ENCODE peak calls at places on chromosome 6, in nine cellular contexts. P, G, A, R, E, I, N, Z and K are unnamed samples.

GRCh38 chr6:166733900-166734299 is 106.8 kb upstream of the RPS6KA2 start:
- DNase-seq in G (no peak), N (no peak), P (no peak), Z (no peak), A (no peak), E (no peak), R (no peak), I (peak), K (no peak)

GRCh38 chr6:37244430-37245310 is 12.9 kb upstream of the TBC1D22B start:
- DNase-seq in N (peak), G (peak), R (no peak), Z (peak), E (peak), P (peak), I (peak), A (peak), K (peak)

GRCh38 chr6:3697609-3698008 is 53.9 kb downstream of the PXDC1 start:
- DNase-seq in A (no peak), G (no peak), I (no peak), R (no peak), Z (peak), E (peak), P (peak), N (no peak), K (peak)

GRCh38 chr6:85385636-85386315 is 64.1 kb upstream of the NT5E start:
- DNase-seq in P (no peak), I (no peak), A (no peak), N (no peak), R (no peak), Z (no peak), G (no peak), E (no peak), K (no peak)

GRCh38 chr6:47135772-47136171 is 93.6 kb upstream of the ADGRF1 start:
- DNase-seq in R (no peak), Z (peak), N (no peak), P (peak), A (no peak), E (peak), G (no peak), I (no peak), K (peak)

GRCh38 chr6:3226422-3227362 is 761 bp downstream of the TUBB2B start:
- DNase-seq in R (no peak), P (no peak), A (no peak), E (no peak), Z (no peak), G (no peak), I (no peak), N (no peak), K (no peak)

GRCh38 chr6:163405412-163406309 is 8.9 kb upstream of the QKI start:
- DNase-seq in E (no peak), I (peak), G (peak), A (no peak), R (peak), P (peak), N (peak), Z (no peak), K (peak)

GRCh38 chr6:142725024-142725770 is 219.8 kb downstream of the HIVEP2 start:
- DNase-seq in P (no peak), E (no peak), I (no peak), Z (no peak), N (no peak), R (no peak), A (no peak), G (no peak), K (no peak)

GRCh38 chr6:125888989-125889656 is 67.4 kb upstream of the HINT3 start:
- DNase-seq in N (no peak), Z (peak), G (no peak), P (peak), E (no peak), I (no peak), A (no peak), R (no peak), K (peak)

GRCh38 chr6:161583561-161583960 is 309.7 kb upstream of the AGPAT4 start:
- DNase-seq in Z (peak), A (no peak), E (no peak), R (no peak), G (no peak), P (peak), N (no peak), I (no peak), K (no peak)

GRCh38 chr6:157169656-157170055 is 153.7 kb downstream of the TMEM242 start:
- DNase-seq in E (no peak), A (no peak), Z (no peak), R (no peak), G (no peak), P (no peak), N (peak), I (no peak), K (no peak)

GRCh38 chr6:73452107-73452461 is at the start of gene CGAS:
- DNase-seq in I (peak), A (peak), G (peak), Z (peak), R (peak), E (peak), P (peak), N (peak), K (peak)

GRCh38 chr6:159788757-159789376 is 535 bp downstream of the TCP1 start:
- DNase-seq in N (peak), E (no peak), G (peak), I (no peak), R (peak), Z (peak), A (no peak), P (peak), K (peak)

GRCh38 chr6:35034411-35035171 is 106.5 kb downstream of the TCP11 start:
- DNase-seq in P (peak), I (no peak), R (peak), N (peak), G (peak), A (no peak), Z (peak), E (no peak), K (no peak)

GRCh38 chr6:128882991-128883571 is at the start of gene LAMA2:
- DNase-seq in Z (peak), I (peak), G (peak), E (peak), N (peak), R (no peak), A (peak), P (peak), K (peak)

GRCh38 chr6:110075406-110075805 is 97.3 kb downstream of the GPR6 start:
- DNase-seq in Z (peak), G (no peak), A (no peak), N (no peak), R (no peak), E (no peak), P (peak), I (no peak), K (peak)

GRCh38 chr6:11778648-11779307 is at the start of gene ADTRP:
- DNase-seq in N (no peak), I (no peak), A (no peak), E (no peak), R (peak), G (peak), P (no peak), Z (no peak), K (no peak)

GRCh38 chr6:170004585-170005210 is 253.3 kb downstream of the ERMARD start:
- DNase-seq in I (peak), P (no peak), R (no peak), A (no peak), N (no peak), Z (no peak), G (no peak), E (no peak), K (no peak)

GRCh38 chr6:62516287-62517152 is 230.5 kb upstream of the KHDRBS2 start:
- DNase-seq in Z (no peak), A (no peak), G (no peak), N (no peak), I (no peak), E (no peak), P (no peak), R (no peak), K (no peak)

GRCh38 chr6:82015043-82015442 is 232.5 kb downstream of the IBTK start:
- DNase-seq in A (no peak), Z (peak), N (no peak), R (no peak), G (no peak), I (no peak), E (no peak), P (peak), K (no peak)

GRCh38 chr6:170091639-170092579 is 199.0 kb downstream of the DLL1 start:
- DNase-seq in A (no peak), E (no peak), G (peak), R (peak), P (no peak), Z (no peak), N (peak), I (peak), K (no peak)

GRCh38 chr6:135311446-135312200 is 130.5 kb downstream of the MYB start:
- DNase-seq in G (no peak), R (no peak), N (no peak), I (no peak), E (no peak), A (no peak), P (no peak), Z (no peak), K (no peak)

GRCh38 chr6:107971181-107971580 is 13.2 kb upstream of the SEC63 start:
- DNase-seq in Z (no peak), R (no peak), E (no peak), I (no peak), P (no peak), G (no peak), N (no peak), A (no peak), K (no peak)

GRCh38 chr6:166417285-166417691 is 34.5 kb upstream of the MPC1 start:
- DNase-seq in R (no peak), Z (no peak), N (no peak), A (no peak), E (no peak), G (no peak), I (no peak), P (no peak), K (no peak)

GRCh38 chr6:127083231-127084015 is 35.0 kb upstream of the RSPO3 start:
- DNase-seq in G (no peak), I (no peak), E (no peak), N (no peak), Z (peak), R (no peak), A (no peak), P (no peak), K (no peak)

GRCh38 chr6:45586216-45587171 is 208.8 kb upstream of the SUPT3H start:
- DNase-seq in A (no peak), Z (peak), P (no peak), E (no peak), G (no peak), R (no peak), I (no peak), N (no peak), K (no peak)

GRCh38 chr6:56767435-56767834 is 124.7 kb upstream of the DST start:
- DNase-seq in G (no peak), Z (no peak), N (no peak), A (no peak), I (no peak), R (no peak), E (no peak), P (no peak), K (no peak)

GRCh38 chr6:170152989-170153388 is 137.9 kb downstream of the DLL1 start:
- DNase-seq in Z (peak), I (no peak), P (no peak), R (no peak), A (no peak), G (peak), N (no peak), E (no peak), K (no peak)

GRCh38 chr6:144546807-144547206 is 261.7 kb downstream of the UTRN start:
- DNase-seq in P (no peak), E (no peak), G (no peak), I (no peak), A (no peak), Z (no peak), R (no peak), N (no peak), K (no peak)

GRCh38 chr6:24974182-24975171 is 38.7 kb upstream of the RIPOR2 start:
- DNase-seq in R (no peak), N (no peak), G (no peak), I (no peak), Z (no peak), E (no peak), A (no peak), P (no peak), K (no peak)

GRCh38 chr6:100216760-100217159 is 222.7 kb upstream of the MCHR2 start:
- DNase-seq in G (no peak), R (no peak), E (no peak), P (no peak), Z (no peak), N (no peak), A (no peak), I (no peak), K (no peak)

GRCh38 chr6:140182819-140183218 is 808.4 kb upstream of the CITED2 start:
- DNase-seq in Z (no peak), N (no peak), I (no peak), A (no peak), G (no peak), R (no peak), P (peak), E (no peak), K (no peak)

GRCh38 chr6:30154709-30155521 is 6.1 kb downstream of the TRIM10 start:
- DNase-seq in E (peak), P (peak), R (no peak), I (no peak), G (no peak), N (no peak), A (no peak), Z (peak), K (peak)

GRCh38 chr6:159062965-159063364 is 18.2 kb upstream of the TAGAP start:
- DNase-seq in N (no peak), R (no peak), I (no peak), E (no peak), G (no peak), Z (no peak), P (no peak), A (no peak), K (no peak)

GRCh38 chr6:68575765-68576439 is 59.2 kb upstream of the ADGRB3 start:
- DNase-seq in A (no peak), G (peak), E (no peak), R (no peak), I (no peak), Z (no peak), N (no peak), P (peak), K (no peak)

GRCh38 chr6:105137388-105137787 is 42.4 kb downstream of the POPDC3 start:
- DNase-seq in E (no peak), I (no peak), Z (no peak), P (no peak), N (peak), A (peak), G (no peak), R (no peak), K (peak)

GRCh38 chr6:105135907-105136432 is 43.8 kb downstream of the POPDC3 start:
- DNase-seq in P (peak), G (no peak), E (no peak), R (no peak), A (no peak), N (no peak), Z (no peak), I (no peak), K (peak)

GRCh38 chr6:105138141-105138540 is 41.7 kb downstream of the POPDC3 start:
- DNase-seq in Z (no peak), E (no peak), R (no peak), P (no peak), N (no peak), I (no peak), A (no peak), G (no peak), K (no peak)

GRCh38 chr6:105135056-105135455 is 44.8 kb downstream of the POPDC3 start:
- DNase-seq in I (no peak), E (no peak), A (no peak), N (no peak), Z (peak), P (peak), R (no peak), G (no peak), K (peak)

DNA sequence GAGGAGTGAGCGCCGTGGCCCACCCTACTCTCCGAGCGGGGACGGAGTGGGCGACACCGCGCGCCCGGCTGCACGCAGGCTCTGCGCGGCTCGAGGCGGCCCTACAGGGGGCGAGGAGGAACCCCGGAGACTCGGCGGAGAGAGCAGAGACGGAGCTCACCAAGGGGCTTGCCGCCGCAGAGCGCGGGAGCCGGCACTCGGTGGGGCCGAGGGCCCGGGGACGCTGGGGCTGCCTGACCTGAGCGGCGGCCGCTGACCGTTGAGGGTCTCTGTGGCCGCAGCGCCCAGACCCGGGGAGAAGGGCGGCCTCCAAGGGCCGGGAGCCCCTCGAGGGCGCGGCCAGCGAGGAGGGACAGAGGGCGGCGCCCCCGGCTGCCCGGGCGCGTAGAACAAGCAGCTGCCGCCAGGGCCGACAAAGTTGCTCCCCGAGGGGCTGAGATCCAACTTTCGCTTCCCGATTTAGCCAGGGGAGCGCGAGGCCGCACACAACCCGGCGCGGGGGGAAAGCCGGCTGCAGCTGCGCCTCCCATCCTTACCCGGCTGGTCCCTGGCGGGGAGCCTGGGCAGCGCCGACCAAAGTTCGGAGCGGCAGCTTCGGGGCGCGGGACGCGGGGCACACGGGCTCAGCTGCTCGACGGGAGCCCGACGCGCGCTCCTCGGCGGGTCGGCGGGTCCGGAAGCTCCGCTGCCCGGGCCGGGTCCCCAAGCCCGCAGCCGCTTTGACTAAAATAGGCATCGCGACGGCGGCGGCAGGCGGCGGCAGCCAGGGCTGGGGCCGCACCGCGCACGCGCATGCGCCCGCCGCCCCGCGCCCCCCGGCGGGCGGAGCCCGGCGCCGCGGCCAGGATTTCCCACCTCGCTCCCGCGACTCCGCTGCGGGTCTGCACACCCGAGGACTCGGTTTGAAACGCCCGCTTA is 43.1 kb downstream of the POPDC3 start:
- DNase-seq in P (peak), G (peak), I (peak), E (no peak), Z (no peak), N (peak), A (peak), R (peak), K (peak)
- TF ChIP-seq CTCF in P (no peak), G (no peak), I (no peak), E (peak), Z (peak), N (peak), A (no peak), R (peak), K (peak)

DNA sequence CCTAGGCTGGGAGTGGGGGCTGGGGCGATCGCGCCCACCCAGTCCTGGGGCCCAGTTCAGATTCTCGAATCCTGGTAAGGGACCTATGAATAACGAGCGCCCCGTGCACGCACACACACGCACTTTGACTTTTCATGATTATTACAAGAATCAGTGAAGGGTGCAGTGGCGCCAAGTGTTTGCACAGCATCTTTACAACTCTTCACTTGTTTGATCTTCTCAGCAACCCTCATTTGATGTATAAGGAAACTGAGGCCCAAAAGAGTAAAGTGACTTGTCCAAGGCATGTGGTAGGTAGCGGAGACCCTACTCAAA is 863 bp upstream of the LRFN2 start:
- DNase-seq in P (no peak), N (no peak), R (no peak), Z (no peak), A (no peak), G (no peak), I (no peak), E (no peak), K (no peak)
- TF ChIP-seq CTCF in P (no peak), N (no peak), R (peak), Z (no peak), A (no peak), G (no peak), I (no peak), E (no peak), K (no peak)

GRCh38 chr6:90621581-90621980 is 34.7 kb upstream of the MAP3K7 start:
- DNase-seq in I (no peak), G (no peak), A (no peak), E (no peak), R (no peak), P (no peak), Z (no peak), N (no peak), K (no peak)
- TF ChIP-seq CTCF in I (no peak), G (no peak), A (no peak), E (no peak), R (no peak), P (no peak), Z (no peak), N (no peak), K (no peak)

DNA sequence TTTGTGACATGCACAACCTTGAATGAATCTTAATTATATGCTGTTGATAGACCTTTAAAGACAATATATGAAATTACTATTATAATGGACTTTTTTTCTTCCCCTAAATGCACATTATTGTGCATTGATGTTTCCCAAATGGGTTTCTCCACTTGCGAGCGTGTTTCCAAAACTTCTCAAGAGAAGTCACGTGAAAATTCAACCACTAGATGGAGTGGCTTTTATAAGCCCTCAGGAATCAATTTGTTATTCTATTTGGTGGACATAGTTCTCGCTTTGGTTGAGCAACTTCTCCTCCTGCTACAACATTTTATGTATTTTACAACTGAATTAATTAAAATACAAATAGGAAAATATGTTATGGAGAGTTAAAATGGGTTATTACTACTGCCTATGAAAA is 9.0 kb downstream of the CNR1 start:
- DNase-seq in G (no peak), N (no peak), I (no peak), A (no peak), R (no peak), Z (no peak), P (peak), E (no peak), K (peak)
- TF ChIP-seq CTCF in G (no peak), N (no peak), I (no peak), A (no peak), R (no peak), Z (no peak), P (no peak), E (no peak), K (peak)

DNA sequence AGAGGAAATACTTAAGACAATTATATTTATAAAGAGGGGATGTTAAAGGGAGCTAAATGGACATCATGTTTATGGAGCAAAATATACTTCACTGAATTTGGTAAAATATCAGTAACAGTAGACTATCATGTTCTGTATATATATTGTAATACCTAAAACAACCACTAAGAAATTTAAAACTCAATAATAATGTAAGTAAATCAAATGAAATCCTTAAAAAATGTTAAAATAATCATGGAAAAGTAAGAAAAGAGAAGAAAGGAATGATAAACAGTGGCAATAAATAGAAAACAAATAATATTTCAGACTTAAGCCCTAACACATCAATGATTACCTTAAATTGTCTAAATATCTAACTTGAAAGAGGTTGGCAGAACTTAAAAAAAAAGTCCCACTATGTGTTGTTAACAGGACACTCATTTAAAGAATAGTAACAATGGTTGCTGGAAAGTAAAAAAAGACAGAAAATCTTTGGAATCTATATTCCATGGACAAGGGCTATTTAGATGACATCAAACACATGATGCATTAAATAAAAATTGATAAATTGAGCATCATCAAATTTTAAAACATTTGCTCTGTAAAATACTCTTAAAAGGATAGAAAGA is 842.2 kb upstream of the MAP3K7 start:
- DNase-seq in E (no peak), G (no peak), R (no peak), P (no peak), Z (no peak), N (no peak), I (no peak), A (no peak), K (no peak)
- TF ChIP-seq CTCF in E (no peak), G (no peak), R (no peak), P (no peak), Z (no peak), N (peak), I (no peak), A (no peak), K (no peak)